ENCODE peak calls at places on chromosomes 6 and 20, in eight cellular contexts. I is HCT116, S is K562, T is HepG2, Z is GM23338, J is endothelial cell of umbilical vein, F is H1, L is GM12878. G is an unnamed sample.
A peak's percentile ranks its signal among the peaks of the same experiment; 100 is the strongest.

GRCh38 chr20:20992274-20992673 is 113.9 kb downstream of the LINC00237 start:
- DNase-seq in I (no peak), S (no peak), T (no peak), Z (no peak), J (no peak), F (no peak), L (no peak), G (no peak)

GRCh38 chr6:152312434-152312833 is 324.7 kb downstream of the SYNE1 start:
- DNase-seq in I (no peak), S (no peak), T (no peak), Z (no peak), J (no peak), F (no peak), L (no peak), G (no peak)

GRCh38 chr6:45613678-45614077 is 235.9 kb upstream of the SUPT3H start:
- DNase-seq in I (no peak), S (no peak), T (no peak), Z (no peak), J (no peak), F (no peak), L (no peak), G (peak; percentile 8)

GRCh38 chr6:104173680-104174079 is 686.0 kb downstream of the HACE1 start:
- DNase-seq in I (no peak), S (no peak), T (no peak), Z (no peak), J (no peak), F (no peak), L (no peak), G (no peak)

GRCh38 chr6:139613496-139613895 is 239.0 kb upstream of the CITED2 start:
- DNase-seq in I (no peak), S (no peak), T (no peak), Z (no peak), J (no peak), F (no peak), L (no peak), G (no peak)

GRCh38 chr6:50722829-50723562 is 9.7 kb downstream of the TFAP2D start:
- DNase-seq in I (no peak), S (no peak), T (no peak), Z (peak; percentile 69), J (no peak), F (no peak), L (no peak), G (no peak)

GRCh38 chr20:24729896-24730605 is 219.0 kb upstream of the CST7 start:
- DNase-seq in I (no peak), S (no peak), T (no peak), Z (no peak), J (no peak), F (no peak), L (no peak), G (no peak)

GRCh38 chr6:148776321-148776966 is 29.6 kb downstream of the UST start:
- DNase-seq in I (no peak), S (no peak), T (no peak), Z (no peak), J (no peak), F (no peak), L (no peak), G (no peak)

GRCh38 chr6:11607381-11607780 is 69.8 kb downstream of the TMEM170B start:
- DNase-seq in I (no peak), S (no peak), T (no peak), Z (no peak), J (peak; percentile 87), F (no peak), L (no peak), G (no peak)

GRCh38 chr20:38918172-38918571 is 8.0 kb upstream of the FAM83D start:
- DNase-seq in I (no peak), S (no peak), T (no peak), Z (no peak), J (no peak), F (no peak), L (no peak), G (no peak)

GRCh38 chr6:135066806-135067205 is 12.2 kb upstream of the HBS1L start:
- DNase-seq in I (no peak), S (no peak), T (no peak), Z (peak; percentile 19), J (no peak), F (no peak), L (no peak), G (no peak)

GRCh38 chr6:40733290-40733689 is 146.1 kb upstream of the LRFN2 start:
- DNase-seq in I (no peak), S (no peak), T (no peak), Z (no peak), J (no peak), F (no peak), L (no peak), G (no peak)

GRCh38 chr6:48994811-48995210 is 468.2 kb downstream of the MMUT start:
- DNase-seq in I (peak; percentile 27), S (no peak), T (no peak), Z (peak; percentile 26), J (no peak), F (no peak), L (no peak), G (no peak)

GRCh38 chr6:42375007-42375635 is 76.6 kb downstream of the TRERF1 start:
- DNase-seq in I (no peak), S (no peak), T (no peak), Z (no peak), J (no peak), F (no peak), L (no peak), G (no peak)

GRCh38 chr6:82750570-82750969 is 315.1 kb downstream of the UBE3D start:
- DNase-seq in I (no peak), S (no peak), T (no peak), Z (no peak), J (no peak), F (no peak), L (no peak), G (no peak)

GRCh38 chr6:111813247-111814162 is 59.7 kb downstream of the FYN start:
- DNase-seq in I (no peak), S (no peak), T (no peak), Z (no peak), J (no peak), F (no peak), L (no peak), G (no peak)

GRCh38 chr6:107769053-107769658 is 55.0 kb downstream of the SCML4 start:
- DNase-seq in I (no peak), S (peak; percentile 6), T (peak; percentile 3), Z (peak; percentile 15), J (no peak), F (no peak), L (no peak), G (no peak)

GRCh38 chr20:10555865-10556308 is 117.9 kb downstream of the JAG1 start:
- DNase-seq in I (no peak), S (no peak), T (peak; percentile 91), Z (no peak), J (peak; percentile 68), F (no peak), L (no peak), G (no peak)

GRCh38 chr6:168355716-168356522 is 36.3 kb upstream of the DACT2 start:
- DNase-seq in I (peak; percentile 10), S (peak; percentile 68), T (peak; percentile 49), Z (peak; percentile 73), J (no peak), F (no peak), L (no peak), G (no peak)

GRCh38 chr6:88655586-88655985 is 307.8 kb downstream of the RNGTT start:
- DNase-seq in I (no peak), S (no peak), T (no peak), Z (no peak), J (no peak), F (no peak), L (no peak), G (no peak)

GRCh38 chr6:43455034-43455747 is at the start of gene DLK2:
- DNase-seq in I (no peak), S (peak; percentile 51), T (no peak), Z (peak; percentile 40), J (no peak), F (no peak), L (no peak), G (no peak)

GRCh38 chr6:131107166-131107565 is 28.1 kb upstream of the AKAP7 start:
- DNase-seq in I (no peak), S (peak; percentile 9), T (peak; percentile 80), Z (no peak), J (peak; percentile 88), F (no peak), L (no peak), G (no peak)
- TF ChIP-seq POLR2AphosphoS5 in I (no peak), S (no peak), T (no peak), Z (no peak), J (peak; percentile 41), F (no peak), L (no peak), G (no peak)

GRCh38 chr6:166306378-166307081 is 1.7 kb downstream of the PRR18 start:
- DNase-seq in I (no peak), S (no peak), T (peak; percentile 59), Z (no peak), J (no peak), F (no peak), L (no peak), G (no peak)
- TF ChIP-seq EZH2 in I (no peak), S (no peak), T (no peak), Z (no peak), J (no peak), F (no peak), L (no peak), G (no peak)

DNA sequence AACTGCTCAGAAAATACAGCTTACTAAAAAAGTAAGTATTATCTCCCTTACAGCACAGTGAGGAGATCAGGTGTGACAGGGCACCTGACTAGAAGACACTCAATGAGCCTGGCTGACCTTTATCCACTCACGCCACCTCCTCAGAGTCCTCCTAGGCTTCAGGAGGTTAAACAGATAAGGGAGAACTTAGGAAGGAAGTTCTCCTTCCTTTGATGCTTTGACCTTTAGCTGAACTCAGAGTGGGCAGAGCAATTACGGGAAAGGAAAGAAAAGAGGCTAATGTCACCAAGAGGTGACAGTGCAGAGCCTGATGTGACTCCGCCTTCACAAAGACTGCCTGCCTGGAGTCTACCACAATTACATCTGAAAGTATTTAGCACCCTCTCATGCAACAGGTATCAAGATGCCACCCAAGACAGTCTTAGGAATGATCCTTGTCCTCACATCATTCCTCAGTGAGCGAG is 36.7 kb downstream of the MAN1A1 start:
- DNase-seq in I (no peak), S (peak; percentile 94), T (peak; percentile 24), Z (no peak), J (no peak), F (no peak), L (no peak), G (no peak)
- TF ChIP-seq POLR2AphosphoS5 in I (no peak), S (peak; percentile 69), T (no peak), Z (no peak), J (no peak), F (no peak), L (no peak), G (no peak)

DNA sequence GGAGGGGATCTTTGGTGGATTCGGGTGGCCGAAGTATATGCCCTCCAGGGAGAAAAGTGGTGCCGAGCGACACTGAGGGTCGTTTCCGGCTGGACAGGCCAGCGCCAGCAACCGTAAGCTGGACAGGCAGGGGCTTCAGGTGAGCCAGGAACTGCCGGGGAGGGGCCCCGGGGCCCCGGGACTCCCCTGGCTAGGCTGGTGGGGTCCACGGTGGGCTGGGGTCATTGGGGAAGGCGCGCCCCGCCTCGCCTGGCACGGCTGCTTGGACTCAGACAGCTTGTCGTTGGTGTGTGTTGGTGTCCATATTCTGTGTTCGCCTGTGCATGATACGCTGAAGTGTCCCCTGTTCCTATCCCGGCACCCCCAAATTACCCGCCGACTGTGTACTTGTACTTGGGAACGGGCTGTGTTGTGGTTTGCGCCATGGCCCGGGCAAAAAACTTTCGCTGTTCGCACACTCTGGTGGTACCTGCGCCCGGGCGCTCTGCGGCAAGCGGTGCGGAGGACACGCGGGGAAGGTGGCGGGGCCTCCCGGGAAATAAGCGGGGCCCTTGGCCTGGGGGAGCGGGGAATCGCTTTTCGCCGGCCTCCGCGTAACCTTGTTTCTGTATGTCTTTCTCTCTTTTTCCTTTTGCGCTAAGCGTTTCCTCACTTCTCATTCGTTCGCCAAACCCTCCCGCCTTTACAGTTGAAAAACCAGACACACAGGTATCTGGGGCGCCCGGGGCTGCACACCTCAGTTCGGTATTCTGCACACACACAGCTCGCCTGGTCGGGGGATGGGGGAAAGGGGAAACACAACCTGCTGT is 3.2 kb downstream of the GNAS start:
- DNase-seq in I (no peak), S (no peak), T (no peak), Z (no peak), J (no peak), F (no peak), L (no peak), G (no peak)
- TF ChIP-seq EZH2 in I (no peak), S (no peak), T (no peak), Z (peak; percentile 90), J (peak; percentile 39), F (peak; percentile 57), L (no peak), G (no peak)

G was measured in SK-N-MC.